ENCODE peak calls at places on chromosomes 11 and 22, in nine cellular contexts. One of them, this sample, is unnamed.

GRCh38 chr11:86064236-86064803 is 4.6 kb downstream of the PICALM start:
- DNase-seq in activated CD4-positive, alpha-beta T cell treated with anti-CD3 and anti-CD28 coated beads, Interleukin-2, amount 10 ng/mL, durations not matched to agents 7 days and 5 days: no peak
- DNase-seq in HuH-7: no peak
- DNase-seq in GM19239: no peak
- DNase-seq in globus pallidus: no peak
- DNase-seq in Right ventricle myocardium superior: no peak
- DNase-seq in stimulated activated CD8-positive, alpha-beta memory T cell treated with anti-CD3 and anti-CD28 coated beads, Interleukin-2, amount 100 ng/mL, for 48 hours: no peak
- DNase-seq in AG09309: no peak
- DNase-seq in HEK293T: no peak
- DNase-seq in this sample: peak; percentile 57

GRCh38 chr22:21754523-21755128 is 19.0 kb upstream of the YPEL1 start:
- DNase-seq in activated CD4-positive, alpha-beta T cell treated with anti-CD3 and anti-CD28 coated beads, Interleukin-2, amount 10 ng/mL, durations not matched to agents 7 days and 5 days: no peak
- DNase-seq in HuH-7: no peak
- DNase-seq in GM19239: no peak
- DNase-seq in globus pallidus: no peak
- DNase-seq in Right ventricle myocardium superior: peak; percentile 58
- DNase-seq in stimulated activated CD8-positive, alpha-beta memory T cell treated with anti-CD3 and anti-CD28 coated beads, Interleukin-2, amount 100 ng/mL, for 48 hours: no peak
- DNase-seq in AG09309: no peak
- DNase-seq in HEK293T: no peak
- DNase-seq in this sample: peak; percentile 100

GRCh38 chr11:121328213-121328966 is 35.8 kb downstream of the SC5D start:
- DNase-seq in activated CD4-positive, alpha-beta T cell treated with anti-CD3 and anti-CD28 coated beads, Interleukin-2, amount 10 ng/mL, durations not matched to agents 7 days and 5 days: peak; percentile 59
- DNase-seq in HuH-7: no peak
- DNase-seq in GM19239: no peak
- DNase-seq in globus pallidus: no peak
- DNase-seq in Right ventricle myocardium superior: no peak
- DNase-seq in stimulated activated CD8-positive, alpha-beta memory T cell treated with anti-CD3 and anti-CD28 coated beads, Interleukin-2, amount 100 ng/mL, for 48 hours: no peak
- DNase-seq in AG09309: no peak
- DNase-seq in HEK293T: no peak
- DNase-seq in this sample: no peak

GRCh38 chr11:122785156-122785605 is 53.1 kb upstream of the CRTAM start:
- DNase-seq in activated CD4-positive, alpha-beta T cell treated with anti-CD3 and anti-CD28 coated beads, Interleukin-2, amount 10 ng/mL, durations not matched to agents 7 days and 5 days: no peak
- DNase-seq in HuH-7: no peak
- DNase-seq in GM19239: no peak
- DNase-seq in globus pallidus: no peak
- DNase-seq in Right ventricle myocardium superior: no peak
- DNase-seq in stimulated activated CD8-positive, alpha-beta memory T cell treated with anti-CD3 and anti-CD28 coated beads, Interleukin-2, amount 100 ng/mL, for 48 hours: no peak
- DNase-seq in AG09309: no peak
- DNase-seq in HEK293T: no peak
- DNase-seq in this sample: no peak

GRCh38 chr11:61776561-61777075 is 15.8 kb downstream of the TMEM258 start:
- DNase-seq in activated CD4-positive, alpha-beta T cell treated with anti-CD3 and anti-CD28 coated beads, Interleukin-2, amount 10 ng/mL, durations not matched to agents 7 days and 5 days: peak; percentile 75
- DNase-seq in HuH-7: peak; percentile 100
- DNase-seq in GM19239: peak; percentile 88
- DNase-seq in globus pallidus: peak; percentile 75
- DNase-seq in Right ventricle myocardium superior: no peak
- DNase-seq in stimulated activated CD8-positive, alpha-beta memory T cell treated with anti-CD3 and anti-CD28 coated beads, Interleukin-2, amount 100 ng/mL, for 48 hours: peak; percentile 60
- DNase-seq in AG09309: no peak
- DNase-seq in HEK293T: peak; percentile 79
- DNase-seq in this sample: peak; percentile 86

GRCh38 chr11:131745405-131745804 is 375.0 kb downstream of the NTM start:
- DNase-seq in activated CD4-positive, alpha-beta T cell treated with anti-CD3 and anti-CD28 coated beads, Interleukin-2, amount 10 ng/mL, durations not matched to agents 7 days and 5 days: no peak
- DNase-seq in HuH-7: no peak
- DNase-seq in GM19239: no peak
- DNase-seq in globus pallidus: no peak
- DNase-seq in Right ventricle myocardium superior: no peak
- DNase-seq in stimulated activated CD8-positive, alpha-beta memory T cell treated with anti-CD3 and anti-CD28 coated beads, Interleukin-2, amount 100 ng/mL, for 48 hours: no peak
- DNase-seq in AG09309: no peak
- DNase-seq in HEK293T: no peak
- DNase-seq in this sample: no peak

GRCh38 chr11:71499125-71499524 is 27.9 kb upstream of the KRTAP5-7 start:
- DNase-seq in activated CD4-positive, alpha-beta T cell treated with anti-CD3 and anti-CD28 coated beads, Interleukin-2, amount 10 ng/mL, durations not matched to agents 7 days and 5 days: no peak
- DNase-seq in HuH-7: no peak
- DNase-seq in GM19239: no peak
- DNase-seq in globus pallidus: no peak
- DNase-seq in Right ventricle myocardium superior: no peak
- DNase-seq in stimulated activated CD8-positive, alpha-beta memory T cell treated with anti-CD3 and anti-CD28 coated beads, Interleukin-2, amount 100 ng/mL, for 48 hours: no peak
- DNase-seq in AG09309: no peak
- DNase-seq in HEK293T: no peak
- DNase-seq in this sample: no peak

GRCh38 chr22:49660794-49661781 is 166.6 kb downstream of the BRD1 start:
- DNase-seq in activated CD4-positive, alpha-beta T cell treated with anti-CD3 and anti-CD28 coated beads, Interleukin-2, amount 10 ng/mL, durations not matched to agents 7 days and 5 days: no peak
- DNase-seq in HuH-7: no peak
- DNase-seq in GM19239: no peak
- DNase-seq in globus pallidus: no peak
- DNase-seq in Right ventricle myocardium superior: no peak
- DNase-seq in stimulated activated CD8-positive, alpha-beta memory T cell treated with anti-CD3 and anti-CD28 coated beads, Interleukin-2, amount 100 ng/mL, for 48 hours: no peak
- DNase-seq in AG09309: no peak
- DNase-seq in HEK293T: no peak
- DNase-seq in this sample: no peak

GRCh38 chr22:36323182-36323854 is 64.4 kb downstream of the MYH9 start:
- DNase-seq in activated CD4-positive, alpha-beta T cell treated with anti-CD3 and anti-CD28 coated beads, Interleukin-2, amount 10 ng/mL, durations not matched to agents 7 days and 5 days: no peak
- DNase-seq in HuH-7: no peak
- DNase-seq in GM19239: no peak
- DNase-seq in globus pallidus: peak; percentile 78
- DNase-seq in Right ventricle myocardium superior: peak; percentile 82
- DNase-seq in stimulated activated CD8-positive, alpha-beta memory T cell treated with anti-CD3 and anti-CD28 coated beads, Interleukin-2, amount 100 ng/mL, for 48 hours: no peak
- DNase-seq in AG09309: no peak
- DNase-seq in HEK293T: no peak
- DNase-seq in this sample: no peak

GRCh38 chr11:2779499-2779980 is 79.7 kb upstream of the KCNQ1OT1 start:
- DNase-seq in activated CD4-positive, alpha-beta T cell treated with anti-CD3 and anti-CD28 coated beads, Interleukin-2, amount 10 ng/mL, durations not matched to agents 7 days and 5 days: no peak
- DNase-seq in HuH-7: no peak
- DNase-seq in GM19239: no peak
- DNase-seq in globus pallidus: no peak
- DNase-seq in Right ventricle myocardium superior: no peak
- DNase-seq in stimulated activated CD8-positive, alpha-beta memory T cell treated with anti-CD3 and anti-CD28 coated beads, Interleukin-2, amount 100 ng/mL, for 48 hours: no peak
- DNase-seq in AG09309: no peak
- DNase-seq in HEK293T: no peak
- DNase-seq in this sample: peak; percentile 70

GRCh38 chr11:72812604-72812967 is 1.6 kb upstream of the ATG16L2 start:
- DNase-seq in activated CD4-positive, alpha-beta T cell treated with anti-CD3 and anti-CD28 coated beads, Interleukin-2, amount 10 ng/mL, durations not matched to agents 7 days and 5 days: no peak
- DNase-seq in HuH-7: no peak
- DNase-seq in GM19239: no peak
- DNase-seq in globus pallidus: no peak
- DNase-seq in Right ventricle myocardium superior: no peak
- DNase-seq in stimulated activated CD8-positive, alpha-beta memory T cell treated with anti-CD3 and anti-CD28 coated beads, Interleukin-2, amount 100 ng/mL, for 48 hours: no peak
- DNase-seq in AG09309: no peak
- DNase-seq in HEK293T: no peak
- DNase-seq in this sample: no peak

GRCh38 chr22:45212306-45212709 is 28.4 kb downstream of the KIAA0930 start:
- DNase-seq in activated CD4-positive, alpha-beta T cell treated with anti-CD3 and anti-CD28 coated beads, Interleukin-2, amount 10 ng/mL, durations not matched to agents 7 days and 5 days: no peak
- DNase-seq in HuH-7: no peak
- DNase-seq in GM19239: no peak
- DNase-seq in globus pallidus: peak; percentile 98
- DNase-seq in Right ventricle myocardium superior: peak; percentile 88
- DNase-seq in stimulated activated CD8-positive, alpha-beta memory T cell treated with anti-CD3 and anti-CD28 coated beads, Interleukin-2, amount 100 ng/mL, for 48 hours: no peak
- DNase-seq in AG09309: peak; percentile 74
- DNase-seq in HEK293T: no peak
- DNase-seq in this sample: peak; percentile 12

GRCh38 chr22:41949297-41949965 is 2.5 kb upstream of the CENPM start:
- DNase-seq in activated CD4-positive, alpha-beta T cell treated with anti-CD3 and anti-CD28 coated beads, Interleukin-2, amount 10 ng/mL, durations not matched to agents 7 days and 5 days: no peak
- DNase-seq in HuH-7: no peak
- DNase-seq in GM19239: no peak
- DNase-seq in globus pallidus: no peak
- DNase-seq in Right ventricle myocardium superior: no peak
- DNase-seq in stimulated activated CD8-positive, alpha-beta memory T cell treated with anti-CD3 and anti-CD28 coated beads, Interleukin-2, amount 100 ng/mL, for 48 hours: no peak
- DNase-seq in AG09309: no peak
- DNase-seq in HEK293T: no peak
- DNase-seq in this sample: no peak

GRCh38 chr11:134724779-134725140 is 312.7 kb upstream of the B3GAT1 start:
- DNase-seq in activated CD4-positive, alpha-beta T cell treated with anti-CD3 and anti-CD28 coated beads, Interleukin-2, amount 10 ng/mL, durations not matched to agents 7 days and 5 days: no peak
- DNase-seq in HuH-7: no peak
- DNase-seq in GM19239: no peak
- DNase-seq in globus pallidus: no peak
- DNase-seq in Right ventricle myocardium superior: no peak
- DNase-seq in stimulated activated CD8-positive, alpha-beta memory T cell treated with anti-CD3 and anti-CD28 coated beads, Interleukin-2, amount 100 ng/mL, for 48 hours: no peak
- DNase-seq in AG09309: no peak
- DNase-seq in HEK293T: no peak
- DNase-seq in this sample: no peak

GRCh38 chr11:63917685-63918523 is 940 bp upstream of the RCOR2 start:
- DNase-seq in activated CD4-positive, alpha-beta T cell treated with anti-CD3 and anti-CD28 coated beads, Interleukin-2, amount 10 ng/mL, durations not matched to agents 7 days and 5 days: peak; percentile 37
- DNase-seq in HuH-7: peak; percentile 59
- DNase-seq in GM19239: peak; percentile 48
- DNase-seq in globus pallidus: peak; percentile 91
- DNase-seq in Right ventricle myocardium superior: peak; percentile 88
- DNase-seq in stimulated activated CD8-positive, alpha-beta memory T cell treated with anti-CD3 and anti-CD28 coated beads, Interleukin-2, amount 100 ng/mL, for 48 hours: no peak
- DNase-seq in AG09309: no peak
- DNase-seq in HEK293T: peak; percentile 50
- DNase-seq in this sample: peak; percentile 79

GRCh38 chr11:62601114-62601363 is 626 bp downstream of the MTA2 start:
- DNase-seq in activated CD4-positive, alpha-beta T cell treated with anti-CD3 and anti-CD28 coated beads, Interleukin-2, amount 10 ng/mL, durations not matched to agents 7 days and 5 days: peak; percentile 52
- DNase-seq in HuH-7: no peak
- DNase-seq in GM19239: no peak
- DNase-seq in globus pallidus: no peak
- DNase-seq in Right ventricle myocardium superior: peak; percentile 76
- DNase-seq in stimulated activated CD8-positive, alpha-beta memory T cell treated with anti-CD3 and anti-CD28 coated beads, Interleukin-2, amount 100 ng/mL, for 48 hours: peak; percentile 32
- DNase-seq in AG09309: no peak
- DNase-seq in HEK293T: no peak
- DNase-seq in this sample: peak; percentile 43

GRCh38 chr11:210122-210802 is 2.8 kb downstream of the RIC8A start:
- DNase-seq in activated CD4-positive, alpha-beta T cell treated with anti-CD3 and anti-CD28 coated beads, Interleukin-2, amount 10 ng/mL, durations not matched to agents 7 days and 5 days: no peak
- DNase-seq in HuH-7: no peak
- DNase-seq in GM19239: no peak
- DNase-seq in globus pallidus: no peak
- DNase-seq in Right ventricle myocardium superior: peak; percentile 37
- DNase-seq in stimulated activated CD8-positive, alpha-beta memory T cell treated with anti-CD3 and anti-CD28 coated beads, Interleukin-2, amount 100 ng/mL, for 48 hours: no peak
- DNase-seq in AG09309: no peak
- DNase-seq in HEK293T: no peak
- DNase-seq in this sample: no peak

GRCh38 chr11:67353317-67354313 is at the start of gene POLD4:
- DNase-seq in activated CD4-positive, alpha-beta T cell treated with anti-CD3 and anti-CD28 coated beads, Interleukin-2, amount 10 ng/mL, durations not matched to agents 7 days and 5 days: peak; percentile 97
- DNase-seq in HuH-7: peak; percentile 100
- DNase-seq in GM19239: peak; percentile 74
- DNase-seq in globus pallidus: peak; percentile 96
- DNase-seq in Right ventricle myocardium superior: peak; percentile 99
- DNase-seq in stimulated activated CD8-positive, alpha-beta memory T cell treated with anti-CD3 and anti-CD28 coated beads, Interleukin-2, amount 100 ng/mL, for 48 hours: peak; percentile 97
- DNase-seq in AG09309: peak; percentile 82
- DNase-seq in HEK293T: peak; percentile 93
- DNase-seq in this sample: peak; percentile 98

GRCh38 chr22:39446239-39446721 is 10.5 kb upstream of the MGAT3 start:
- DNase-seq in activated CD4-positive, alpha-beta T cell treated with anti-CD3 and anti-CD28 coated beads, Interleukin-2, amount 10 ng/mL, durations not matched to agents 7 days and 5 days: peak; percentile 14
- DNase-seq in HuH-7: no peak
- DNase-seq in GM19239: no peak
- DNase-seq in globus pallidus: no peak
- DNase-seq in Right ventricle myocardium superior: no peak
- DNase-seq in stimulated activated CD8-positive, alpha-beta memory T cell treated with anti-CD3 and anti-CD28 coated beads, Interleukin-2, amount 100 ng/mL, for 48 hours: no peak
- DNase-seq in AG09309: no peak
- DNase-seq in HEK293T: no peak
- DNase-seq in this sample: peak; percentile 43

GRCh38 chr22:21076907-21077625 is 31.3 kb downstream of the LRRC74B start:
- DNase-seq in activated CD4-positive, alpha-beta T cell treated with anti-CD3 and anti-CD28 coated beads, Interleukin-2, amount 10 ng/mL, durations not matched to agents 7 days and 5 days: no peak
- DNase-seq in HuH-7: no peak
- DNase-seq in GM19239: no peak
- DNase-seq in globus pallidus: no peak
- DNase-seq in Right ventricle myocardium superior: no peak
- DNase-seq in stimulated activated CD8-positive, alpha-beta memory T cell treated with anti-CD3 and anti-CD28 coated beads, Interleukin-2, amount 100 ng/mL, for 48 hours: no peak
- DNase-seq in AG09309: no peak
- DNase-seq in HEK293T: no peak
- DNase-seq in this sample: no peak

GRCh38 chr22:40694409-40694808 is 15.1 kb downstream of the MCHR1 start:
- DNase-seq in activated CD4-positive, alpha-beta T cell treated with anti-CD3 and anti-CD28 coated beads, Interleukin-2, amount 10 ng/mL, durations not matched to agents 7 days and 5 days: no peak
- DNase-seq in HuH-7: no peak
- DNase-seq in GM19239: no peak
- DNase-seq in globus pallidus: no peak
- DNase-seq in Right ventricle myocardium superior: no peak
- DNase-seq in stimulated activated CD8-positive, alpha-beta memory T cell treated with anti-CD3 and anti-CD28 coated beads, Interleukin-2, amount 100 ng/mL, for 48 hours: no peak
- DNase-seq in AG09309: no peak
- DNase-seq in HEK293T: no peak
- DNase-seq in this sample: no peak

GRCh38 chr11:106271686-106272085 is 194.2 kb downstream of the AASDHPPT start:
- DNase-seq in activated CD4-positive, alpha-beta T cell treated with anti-CD3 and anti-CD28 coated beads, Interleukin-2, amount 10 ng/mL, durations not matched to agents 7 days and 5 days: no peak
- DNase-seq in HuH-7: no peak
- DNase-seq in GM19239: no peak
- DNase-seq in globus pallidus: no peak
- DNase-seq in Right ventricle myocardium superior: no peak
- DNase-seq in stimulated activated CD8-positive, alpha-beta memory T cell treated with anti-CD3 and anti-CD28 coated beads, Interleukin-2, amount 100 ng/mL, for 48 hours: no peak
- DNase-seq in AG09309: no peak
- DNase-seq in HEK293T: no peak
- DNase-seq in this sample: no peak

GRCh38 chr11:76810151-76810853 is 27.1 kb downstream of the TSKU start:
- DNase-seq in activated CD4-positive, alpha-beta T cell treated with anti-CD3 and anti-CD28 coated beads, Interleukin-2, amount 10 ng/mL, durations not matched to agents 7 days and 5 days: peak; percentile 61
- DNase-seq in HuH-7: no peak
- DNase-seq in GM19239: no peak
- DNase-seq in globus pallidus: peak; percentile 31
- DNase-seq in Right ventricle myocardium superior: no peak
- DNase-seq in stimulated activated CD8-positive, alpha-beta memory T cell treated with anti-CD3 and anti-CD28 coated beads, Interleukin-2, amount 100 ng/mL, for 48 hours: peak; percentile 36
- DNase-seq in AG09309: no peak
- DNase-seq in HEK293T: no peak
- DNase-seq in this sample: no peak

GRCh38 chr11:46505741-46506485 is 87.9 kb downstream of the AMBRA1 start:
- DNase-seq in activated CD4-positive, alpha-beta T cell treated with anti-CD3 and anti-CD28 coated beads, Interleukin-2, amount 10 ng/mL, durations not matched to agents 7 days and 5 days: no peak
- DNase-seq in HuH-7: no peak
- DNase-seq in GM19239: no peak
- DNase-seq in globus pallidus: no peak
- DNase-seq in Right ventricle myocardium superior: peak; percentile 40
- DNase-seq in stimulated activated CD8-positive, alpha-beta memory T cell treated with anti-CD3 and anti-CD28 coated beads, Interleukin-2, amount 100 ng/mL, for 48 hours: no peak
- DNase-seq in AG09309: no peak
- DNase-seq in HEK293T: no peak
- DNase-seq in this sample: no peak

GRCh38 chr11:118658372-118659313 is 20.8 kb downstream of the TREH start:
- DNase-seq in activated CD4-positive, alpha-beta T cell treated with anti-CD3 and anti-CD28 coated beads, Interleukin-2, amount 10 ng/mL, durations not matched to agents 7 days and 5 days: no peak
- DNase-seq in HuH-7: no peak
- DNase-seq in GM19239: no peak
- DNase-seq in globus pallidus: no peak
- DNase-seq in Right ventricle myocardium superior: peak; percentile 48
- DNase-seq in stimulated activated CD8-positive, alpha-beta memory T cell treated with anti-CD3 and anti-CD28 coated beads, Interleukin-2, amount 100 ng/mL, for 48 hours: no peak
- DNase-seq in AG09309: no peak
- DNase-seq in HEK293T: peak; percentile 36
- DNase-seq in this sample: peak; percentile 34

GRCh38 chr22:22591348-22592299 is 32.6 kb upstream of the PRAME start:
- DNase-seq in activated CD4-positive, alpha-beta T cell treated with anti-CD3 and anti-CD28 coated beads, Interleukin-2, amount 10 ng/mL, durations not matched to agents 7 days and 5 days: no peak
- DNase-seq in HuH-7: no peak
- DNase-seq in GM19239: no peak
- DNase-seq in globus pallidus: no peak
- DNase-seq in Right ventricle myocardium superior: no peak
- DNase-seq in stimulated activated CD8-positive, alpha-beta memory T cell treated with anti-CD3 and anti-CD28 coated beads, Interleukin-2, amount 100 ng/mL, for 48 hours: no peak
- DNase-seq in AG09309: no peak
- DNase-seq in HEK293T: no peak
- DNase-seq in this sample: no peak

GRCh38 chr22:50656122-50657070 is 16.2 kb upstream of the SHANK3 start:
- DNase-seq in activated CD4-positive, alpha-beta T cell treated with anti-CD3 and anti-CD28 coated beads, Interleukin-2, amount 10 ng/mL, durations not matched to agents 7 days and 5 days: no peak
- DNase-seq in HuH-7: no peak
- DNase-seq in GM19239: no peak
- DNase-seq in globus pallidus: no peak
- DNase-seq in Right ventricle myocardium superior: peak; percentile 43
- DNase-seq in stimulated activated CD8-positive, alpha-beta memory T cell treated with anti-CD3 and anti-CD28 coated beads, Interleukin-2, amount 100 ng/mL, for 48 hours: no peak
- DNase-seq in AG09309: no peak
- DNase-seq in HEK293T: no peak
- DNase-seq in this sample: no peak

GRCh38 chr22:46684706-46685105 is 53.3 kb downstream of the CERK start:
- DNase-seq in activated CD4-positive, alpha-beta T cell treated with anti-CD3 and anti-CD28 coated beads, Interleukin-2, amount 10 ng/mL, durations not matched to agents 7 days and 5 days: no peak
- DNase-seq in HuH-7: no peak
- DNase-seq in GM19239: peak; percentile 96
- DNase-seq in globus pallidus: no peak
- DNase-seq in Right ventricle myocardium superior: no peak
- DNase-seq in stimulated activated CD8-positive, alpha-beta memory T cell treated with anti-CD3 and anti-CD28 coated beads, Interleukin-2, amount 100 ng/mL, for 48 hours: no peak
- DNase-seq in AG09309: no peak
- DNase-seq in HEK293T: no peak
- DNase-seq in this sample: no peak

GRCh38 chr11:3745161-3745560 is 52.2 kb downstream of the NUP98 start:
- DNase-seq in activated CD4-positive, alpha-beta T cell treated with anti-CD3 and anti-CD28 coated beads, Interleukin-2, amount 10 ng/mL, durations not matched to agents 7 days and 5 days: no peak
- DNase-seq in HuH-7: no peak
- DNase-seq in GM19239: no peak
- DNase-seq in globus pallidus: no peak
- DNase-seq in Right ventricle myocardium superior: no peak
- DNase-seq in stimulated activated CD8-positive, alpha-beta memory T cell treated with anti-CD3 and anti-CD28 coated beads, Interleukin-2, amount 100 ng/mL, for 48 hours: no peak
- DNase-seq in AG09309: no peak
- DNase-seq in HEK293T: no peak
- DNase-seq in this sample: no peak

This sample was measured in K562.